ENCODE peak calls at places on chromosome 13, in six cellular contexts. S is AG09309, D is brain microvascular endothelial cell, R is right lobe of liver, M is SW 1271, Y is substantia nigra. Z is an unnamed sample.

GRCh38 chr13:35502456-35502855 is 26.0 kb upstream of the MAB21L1 start:
- DNase-seq in R (no peak), S (no peak), D (no peak), Y (no peak), M (no peak), Z (no peak)

GRCh38 chr13:27673911-27674310 is 52.2 kb downstream of the POLR1D start:
- DNase-seq in R (no peak), D (no peak), S (no peak), Y (no peak), M (no peak), Z (no peak)

GRCh38 chr13:104837756-104838155 is 1697.7 kb downstream of the EFNB2 start:
- DNase-seq in D (no peak), R (no peak), M (no peak), S (no peak), Y (no peak), Z (no peak)

GRCh38 chr13:84400711-84401110 is 518.4 kb upstream of the SLITRK1 start:
- DNase-seq in M (peak), D (peak), S (peak), Y (no peak), R (no peak), Z (no peak)

GRCh38 chr13:113849546-113849945 is 14.3 kb downstream of the GAS6 start:
- DNase-seq in Y (no peak), M (no peak), D (no peak), S (no peak), R (no peak), Z (no peak)

GRCh38 chr13:51549050-51549449 is 35.2 kb upstream of the WDFY2 start:
- DNase-seq in D (no peak), Y (no peak), M (no peak), S (no peak), R (no peak), Z (no peak)

GRCh38 chr13:85261757-85262346 is 537.4 kb downstream of the SLITRK6 start:
- DNase-seq in D (no peak), S (no peak), R (no peak), Y (no peak), M (peak), Z (no peak)

GRCh38 chr13:100434010-100434763 is 154.4 kb downstream of the GGACT start:
- DNase-seq in S (no peak), D (peak), Y (no peak), R (no peak), M (peak), Z (no peak)

GRCh38 chr13:88887045-88887662 is 1216.0 kb downstream of the SLITRK5 start:
- DNase-seq in R (no peak), M (no peak), S (no peak), Y (no peak), D (no peak), Z (no peak)

GRCh38 chr13:98549006-98549727 is 27.7 kb downstream of the STK24 start:
- DNase-seq in Y (no peak), M (peak), R (no peak), D (peak), S (peak), Z (no peak)

GRCh38 chr13:31638577-31638976 is 100.7 kb upstream of the RXFP2 start:
- DNase-seq in M (peak), R (no peak), Y (no peak), S (peak), D (peak), Z (no peak)

GRCh38 chr13:23570099-23570926 is at the start of gene TNFRSF19:
- DNase-seq in D (peak), R (no peak), M (no peak), S (peak), Y (no peak), Z (peak)

GRCh38 chr13:99366075-99366987 is 59.1 kb upstream of the GPR183 start:
- DNase-seq in D (no peak), R (no peak), M (no peak), Y (no peak), S (no peak), Z (no peak)

GRCh38 chr13:74135306-74136088 is 1.3 kb upstream of the KLF12 start:
- DNase-seq in Y (peak), D (peak), S (no peak), R (peak), M (peak), Z (peak)

GRCh38 chr13:50706505-50706904 is 137.0 kb downstream of the DLEU7 start:
- DNase-seq in D (no peak), S (no peak), M (no peak), R (no peak), Y (no peak), Z (no peak)

GRCh38 chr13:41942462-41943094 is 18.3 kb downstream of the VWA8 start:
- DNase-seq in D (peak), S (no peak), Y (no peak), M (peak), R (no peak), Z (no peak)

GRCh38 chr13:25910243-25910642 is 141.6 kb downstream of the SHISA2 start:
- DNase-seq in M (no peak), S (no peak), R (no peak), D (no peak), Y (no peak), Z (no peak)

GRCh38 chr13:112716461-112716820 is 26.6 kb downstream of the ATP11A start:
- DNase-seq in S (no peak), R (no peak), Y (no peak), D (no peak), M (no peak), Z (no peak)

GRCh38 chr13:74770361-74770760 is 636.2 kb upstream of the KLF12 start:
- DNase-seq in Y (no peak), M (peak), D (peak), R (no peak), S (peak), Z (no peak)

GRCh38 chr13:20492641-20493040 is 33.0 kb downstream of the CRYL1 start:
- DNase-seq in S (no peak), D (peak), Y (no peak), M (peak), R (no peak), Z (no peak)

Z was measured in heart left ventricle.